ENCODE peak calls at places on chromosomes 4 and X, in nine cellular contexts. One of them, this sample, is unnamed.

GRCh38 chr4:18398661-18399060 is 377.1 kb upstream of the LCORL start:
- DNase-seq in H9: no peak
- DNase-seq in stimulated activated naive CD4-positive, alpha-beta T cell treated with Interleukin-2 at 50 U/mL for 16 hours: no peak
- DNase-seq in hippocampal formation: no peak
- DNase-seq in SK-N-SH: no peak
- DNase-seq in NCI-H1092 treated with DMSO at 0.1 percent for 48 hours: peak; percentile 40
- DNase-seq in upper lobe of left lung: no peak
- DNase-seq in activated CD8-positive, alpha-beta T cell treated with anti-CD3 and anti-CD28 coated beads, Interleukin-2, amount 10 ng/mL, durations not matched to agents 7 days and 5 days: no peak
- DNase-seq in RWPE1: no peak
- DNase-seq in this sample: no peak

GRCh38 chr4:101232074-101232776 is 115.1 kb downstream of the PPP3CA start:
- DNase-seq in RWPE1: peak; percentile 44
- DNase-seq in upper lobe of left lung: no peak
- DNase-seq in NCI-H1092 treated with DMSO at 0.1 percent for 48 hours: no peak
- DNase-seq in stimulated activated naive CD4-positive, alpha-beta T cell treated with Interleukin-2 at 50 U/mL for 16 hours: peak; percentile 10
- DNase-seq in activated CD8-positive, alpha-beta T cell treated with anti-CD3 and anti-CD28 coated beads, Interleukin-2, amount 10 ng/mL, durations not matched to agents 7 days and 5 days: no peak
- DNase-seq in SK-N-SH: no peak
- DNase-seq in hippocampal formation: no peak
- DNase-seq in H9: no peak
- DNase-seq in this sample: no peak

GRCh38 chr4:113878718-113879117 is 100.7 kb downstream of the ARSJ start:
- DNase-seq in activated CD8-positive, alpha-beta T cell treated with anti-CD3 and anti-CD28 coated beads, Interleukin-2, amount 10 ng/mL, durations not matched to agents 7 days and 5 days: no peak
- DNase-seq in NCI-H1092 treated with DMSO at 0.1 percent for 48 hours: peak; percentile 15
- DNase-seq in RWPE1: no peak
- DNase-seq in upper lobe of left lung: no peak
- DNase-seq in stimulated activated naive CD4-positive, alpha-beta T cell treated with Interleukin-2 at 50 U/mL for 16 hours: no peak
- DNase-seq in H9: peak; percentile 86
- DNase-seq in SK-N-SH: peak; percentile 19
- DNase-seq in hippocampal formation: no peak
- DNase-seq in this sample: peak; percentile 55

GRCh38 chr4:180827193-180827592 is 1416.0 kb upstream of the TENM3 start:
- DNase-seq in upper lobe of left lung: no peak
- DNase-seq in NCI-H1092 treated with DMSO at 0.1 percent for 48 hours: no peak
- DNase-seq in activated CD8-positive, alpha-beta T cell treated with anti-CD3 and anti-CD28 coated beads, Interleukin-2, amount 10 ng/mL, durations not matched to agents 7 days and 5 days: no peak
- DNase-seq in stimulated activated naive CD4-positive, alpha-beta T cell treated with Interleukin-2 at 50 U/mL for 16 hours: no peak
- DNase-seq in SK-N-SH: no peak
- DNase-seq in hippocampal formation: no peak
- DNase-seq in H9: no peak
- DNase-seq in RWPE1: no peak
- DNase-seq in this sample: peak; percentile 28

GRCh38 chrX:118655561-118656246 is 71.7 kb upstream of the IL13RA1 start:
- DNase-seq in upper lobe of left lung: no peak
- DNase-seq in NCI-H1092 treated with DMSO at 0.1 percent for 48 hours: no peak
- DNase-seq in RWPE1: no peak
- DNase-seq in stimulated activated naive CD4-positive, alpha-beta T cell treated with Interleukin-2 at 50 U/mL for 16 hours: no peak
- DNase-seq in activated CD8-positive, alpha-beta T cell treated with anti-CD3 and anti-CD28 coated beads, Interleukin-2, amount 10 ng/mL, durations not matched to agents 7 days and 5 days: no peak
- DNase-seq in H9: no peak
- DNase-seq in hippocampal formation: no peak
- DNase-seq in SK-N-SH: no peak
- DNase-seq in this sample: peak; percentile 29

GRCh38 chr4:152939655-152940054 is 3.5 kb downstream of the FHDC1 start:
- DNase-seq in H9: no peak
- DNase-seq in stimulated activated naive CD4-positive, alpha-beta T cell treated with Interleukin-2 at 50 U/mL for 16 hours: no peak
- DNase-seq in RWPE1: no peak
- DNase-seq in activated CD8-positive, alpha-beta T cell treated with anti-CD3 and anti-CD28 coated beads, Interleukin-2, amount 10 ng/mL, durations not matched to agents 7 days and 5 days: no peak
- DNase-seq in upper lobe of left lung: no peak
- DNase-seq in hippocampal formation: no peak
- DNase-seq in NCI-H1092 treated with DMSO at 0.1 percent for 48 hours: no peak
- DNase-seq in SK-N-SH: no peak
- DNase-seq in this sample: no peak

GRCh38 chr4:180541678-180542077 is 1701.5 kb upstream of the TENM3 start:
- DNase-seq in hippocampal formation: no peak
- DNase-seq in SK-N-SH: no peak
- DNase-seq in upper lobe of left lung: no peak
- DNase-seq in stimulated activated naive CD4-positive, alpha-beta T cell treated with Interleukin-2 at 50 U/mL for 16 hours: no peak
- DNase-seq in RWPE1: no peak
- DNase-seq in H9: no peak
- DNase-seq in NCI-H1092 treated with DMSO at 0.1 percent for 48 hours: no peak
- DNase-seq in activated CD8-positive, alpha-beta T cell treated with anti-CD3 and anti-CD28 coated beads, Interleukin-2, amount 10 ng/mL, durations not matched to agents 7 days and 5 days: no peak
- DNase-seq in this sample: no peak

GRCh38 chr4:112060212-112060611 is 85.0 kb upstream of the FAM241A start:
- DNase-seq in hippocampal formation: no peak
- DNase-seq in RWPE1: no peak
- DNase-seq in stimulated activated naive CD4-positive, alpha-beta T cell treated with Interleukin-2 at 50 U/mL for 16 hours: no peak
- DNase-seq in SK-N-SH: peak; percentile 13
- DNase-seq in H9: no peak
- DNase-seq in activated CD8-positive, alpha-beta T cell treated with anti-CD3 and anti-CD28 coated beads, Interleukin-2, amount 10 ng/mL, durations not matched to agents 7 days and 5 days: no peak
- DNase-seq in NCI-H1092 treated with DMSO at 0.1 percent for 48 hours: no peak
- DNase-seq in upper lobe of left lung: no peak
- DNase-seq in this sample: peak; percentile 38

This sample was measured in cardiac muscle cell.